ENCODE peak calls at places on chromosomes 6 and 20, in nine cellular contexts. Z is NCI-H460; X is stimulated activated CD4-positive, alpha-beta T cell treated with anti-CD3 and anti-CD28 coated beads, Interleukin-4, amount 100 ng/mL, for 48 hours; S is cardiac fibroblast; O is NCI-H510A treated with DMSO at 0.1 percent for 48 hours; N is T1000; E is CD4-positive, alpha-beta memory T cell; I is nephron progenitor cell; L is SK-MEL-5. K is an unnamed sample.

GRCh38 chr20:3687655-3688054 is 5.8 kb upstream of the ADAM33 start:
- DNase-seq in Z (peak), X (no peak), S (peak), O (peak), N (no peak), E (no peak), I (no peak), L (peak), K (no peak)

GRCh38 chr6:18978330-18979128 is 591.4 kb downstream of the RNF144B start:
- DNase-seq in Z (no peak), X (no peak), S (peak), O (peak), N (peak), E (no peak), I (no peak), L (no peak), K (no peak)

GRCh38 chr6:116395647-116396046 is 24.9 kb downstream of the DSE start:
- DNase-seq in Z (no peak), X (no peak), S (no peak), O (no peak), N (no peak), E (no peak), I (no peak), L (no peak), K (no peak)

GRCh38 chr6:44037847-44038542 is 89.3 kb downstream of the MRPL14 start:
- DNase-seq in Z (no peak), X (no peak), S (no peak), O (no peak), N (no peak), E (no peak), I (no peak), L (no peak), K (no peak)

GRCh38 chr20:35328689-35329088 is 36.5 kb upstream of the FAM83C start:
- DNase-seq in Z (no peak), X (no peak), S (no peak), O (no peak), N (no peak), E (no peak), I (no peak), L (no peak), K (no peak)

GRCh38 chr20:62892348-62893304 is 31.0 kb upstream of the TCFL5 start:
- DNase-seq in Z (no peak), X (no peak), S (no peak), O (peak), N (no peak), E (peak), I (no peak), L (no peak), K (no peak)

GRCh38 chr6:167794386-167795157 is 32.1 kb upstream of the AFDN start:
- DNase-seq in Z (no peak), X (no peak), S (no peak), O (no peak), N (no peak), E (no peak), I (no peak), L (no peak), K (no peak)

GRCh38 chr6:28371280-28371679 is 21.5 kb downstream of the ZKSCAN3 start:
- DNase-seq in Z (no peak), X (no peak), S (no peak), O (no peak), N (no peak), E (no peak), I (no peak), L (peak), K (no peak)

GRCh38 chr20:51442602-51443001 is 99.9 kb downstream of the NFATC2 start:
- DNase-seq in Z (no peak), X (no peak), S (no peak), O (no peak), N (peak), E (no peak), I (no peak), L (no peak), K (no peak)

GRCh38 chr6:29792123-29793035 is 35.2 kb upstream of the HLA-G start:
- DNase-seq in Z (no peak), X (peak), S (peak), O (no peak), N (no peak), E (peak), I (peak), L (no peak), K (no peak)

GRCh38 chr6:143620461-143620860 is 57.3 kb upstream of the PHACTR2 start:
- DNase-seq in Z (no peak), X (no peak), S (peak), O (no peak), N (no peak), E (no peak), I (no peak), L (no peak), K (no peak)

GRCh38 chr6:89412071-89413005 is at the start of gene RRAGD:
- DNase-seq in Z (peak), X (peak), S (no peak), O (peak), N (no peak), E (peak), I (peak), L (peak), K (no peak)

GRCh38 chr6:75377386-75377785 is 92.8 kb upstream of the TMEM30A start:
- DNase-seq in Z (no peak), X (no peak), S (no peak), O (peak), N (no peak), E (no peak), I (no peak), L (no peak), K (no peak)

GRCh38 chr6:3108746-3109414 is 9.6 kb upstream of the BPHL start:
- DNase-seq in Z (no peak), X (no peak), S (no peak), O (no peak), N (no peak), E (no peak), I (no peak), L (no peak), K (no peak)

GRCh38 chr6:52284131-52284459 is 447 bp downstream of the MCM3 start:
- DNase-seq in Z (no peak), X (peak), S (peak), O (peak), N (no peak), E (no peak), I (peak), L (peak), K (peak)

GRCh38 chr6:121305957-121306607 is 28.2 kb downstream of the TBC1D32 start:
- DNase-seq in Z (peak), X (no peak), S (peak), O (peak), N (no peak), E (peak), I (peak), L (peak), K (no peak)

GRCh38 chr20:25643735-25644134 is 19.9 kb upstream of the NANP start:
- DNase-seq in Z (no peak), X (no peak), S (no peak), O (no peak), N (no peak), E (peak), I (no peak), L (no peak), K (no peak)

GRCh38 chr6:125294925-125295324 is 6.8 kb downstream of the HDDC2 start:
- DNase-seq in Z (no peak), X (no peak), S (no peak), O (no peak), N (no peak), E (no peak), I (no peak), L (no peak), K (no peak)

GRCh38 chr6:27650620-27651370 is 177.9 kb upstream of the ZNF184 start:
- DNase-seq in Z (peak), X (peak), S (peak), O (peak), N (no peak), E (no peak), I (peak), L (peak), K (no peak)

GRCh38 chr6:148140772-148141557 is 201.7 kb upstream of the SASH1 start:
- DNase-seq in Z (peak), X (no peak), S (no peak), O (no peak), N (no peak), E (no peak), I (no peak), L (no peak), K (no peak)

GRCh38 chr6:106145741-106146227 is 59.6 kb downstream of the PRDM1 start:
- DNase-seq in Z (no peak), X (no peak), S (no peak), O (no peak), N (no peak), E (no peak), I (no peak), L (no peak), K (no peak)

GRCh38 chr6:30156262-30156599 is 4.8 kb downstream of the TRIM10 start:
- DNase-seq in Z (peak), X (no peak), S (peak), O (no peak), N (peak), E (no peak), I (no peak), L (no peak), K (no peak)

GRCh38 chr6:36702656-36703055 is 5.0 kb downstream of the RAB44 start:
- DNase-seq in Z (no peak), X (no peak), S (no peak), O (no peak), N (no peak), E (no peak), I (no peak), L (no peak), K (no peak)

GRCh38 chr6:102742033-102742432 is 1348.5 kb downstream of the GRIK2 start:
- DNase-seq in Z (no peak), X (no peak), S (no peak), O (peak), N (no peak), E (no peak), I (no peak), L (no peak), K (no peak)

GRCh38 chr6:54130179-54130578 is 18.9 kb downstream of the MLIP start:
- DNase-seq in Z (no peak), X (no peak), S (no peak), O (no peak), N (no peak), E (no peak), I (no peak), L (no peak), K (no peak)

GRCh38 chr6:132459605-132459952 is 53.3 kb downstream of the STX7 start:
- DNase-seq in Z (no peak), X (no peak), S (no peak), O (no peak), N (no peak), E (no peak), I (no peak), L (no peak), K (no peak)